ENCODE peak calls at places on chromosomes 11 and 22, in eight cellular contexts. G is DND-41; H is iris pigment epithelial cell; P is endothelial cell; M is stimulated activated CD4-positive, alpha-beta T cell treated with anti-CD3 and anti-CD28 coated beads, Interleukin-15, amount 100 ng/mL, for 24 hours; W is MCF 10A; Z is mucosa of gallbladder; X is COR-L47. L is an unnamed sample.

GRCh38 chr11:95570845-95571244 is 218.7 kb downstream of the FAM76B start:
- DNase-seq in P (no peak), H (no peak), Z (no peak), G (no peak), W (no peak), X (no peak), M (no peak), L (no peak)

GRCh38 chr11:36056160-36056751 is 112.4 kb downstream of the LDLRAD3 start:
- DNase-seq in W (peak; percentile 61), P (peak; percentile 57), Z (no peak), H (peak; percentile 60), G (no peak), X (peak; percentile 24), M (no peak), L (peak; percentile 41)

GRCh38 chr11:115418081-115418480 is 86.1 kb downstream of the CADM1 start:
- DNase-seq in W (no peak), H (no peak), X (no peak), G (no peak), P (no peak), Z (no peak), M (no peak), L (no peak)

GRCh38 chr11:74468521-74469280 is 1.4 kb upstream of the KCNE3 start:
- DNase-seq in H (no peak), X (no peak), G (no peak), P (no peak), Z (no peak), M (no peak), W (no peak), L (no peak)

GRCh38 chr22:49783926-49784629 is 43.6 kb downstream of the BRD1 start:
- DNase-seq in G (no peak), P (no peak), X (no peak), Z (no peak), W (no peak), H (no peak), M (no peak), L (no peak)

GRCh38 chr11:75263944-75264349 is 23.4 kb downstream of the TPBGL start:
- DNase-seq in Z (no peak), H (no peak), G (no peak), W (peak; percentile 47), M (peak; percentile 29), P (no peak), X (no peak), L (peak; percentile 76)

GRCh38 chr22:29470159-29470855 is 9.7 kb upstream of the NEFH start:
- DNase-seq in Z (peak; percentile 40), M (peak; percentile 81), H (peak; percentile 57), X (peak; percentile 39), G (peak; percentile 80), P (peak; percentile 89), W (peak; percentile 76), L (peak; percentile 81)

GRCh38 chr11:39810358-39810757 is 1649.1 kb downstream of the LRRC4C start:
- DNase-seq in P (no peak), Z (no peak), X (no peak), M (no peak), G (no peak), W (no peak), H (no peak), L (no peak)

GRCh38 chr11:27317751-27318150 is 45.3 kb downstream of the CCDC34 start:
- DNase-seq in X (no peak), Z (no peak), M (no peak), P (no peak), H (peak; percentile 79), G (no peak), W (peak; percentile 44), L (peak; percentile 9)

GRCh38 chr11:68889948-68890446 is 13.6 kb downstream of the MRPL21 start:
- DNase-seq in W (no peak), X (no peak), M (no peak), Z (peak; percentile 25), H (peak; percentile 84), P (peak; percentile 64), G (peak; percentile 19), L (peak; percentile 18)

GRCh38 chr22:34111210-34111824 is 191.0 kb upstream of the LARGE1 start:
- DNase-seq in Z (peak; percentile 15), H (peak; percentile 12), P (peak; percentile 13), W (peak; percentile 0), G (peak; percentile 10), X (no peak), M (peak; percentile 30), L (peak; percentile 43)

GRCh38 chr11:74870485-74870884 is 78.4 kb downstream of the XRRA1 start:
- DNase-seq in M (no peak), X (no peak), W (peak; percentile 46), G (no peak), Z (no peak), H (peak; percentile 66), P (no peak), L (peak; percentile 62)